ENCODE peak calls at places on chromosomes 4 and X, in nine cellular contexts. One of them, this sample, is unnamed.

GRCh38 chrX:40406330-40406859 is 174.4 kb upstream of the ATP6AP2 start:
- DNase-seq in GM23338: no peak
- DNase-seq in H9: no peak
- DNase-seq in cardiac muscle cell: no peak
- DNase-seq in right lobe of liver: no peak
- DNase-seq in upper lobe of right lung: no peak
- DNase-seq in thyroid gland: no peak
- DNase-seq in mammary epithelial cell: no peak
- DNase-seq in A673: no peak
- DNase-seq in this sample: no peak

GRCh38 chrX:120244735-120245498 is 5.7 kb upstream of the ZBTB33 start:
- DNase-seq in upper lobe of right lung: peak; percentile 81
- DNase-seq in H9: peak; percentile 75
- DNase-seq in right lobe of liver: peak; percentile 76
- DNase-seq in cardiac muscle cell: peak; percentile 89
- DNase-seq in thyroid gland: peak; percentile 82
- DNase-seq in mammary epithelial cell: peak; percentile 74
- DNase-seq in A673: peak; percentile 57
- DNase-seq in GM23338: peak; percentile 81
- DNase-seq in this sample: peak; percentile 80

GRCh38 chr4:87657525-87657924 is 7.4 kb downstream of the DMP1 start:
- DNase-seq in right lobe of liver: no peak
- DNase-seq in GM23338: no peak
- DNase-seq in cardiac muscle cell: peak; percentile 51
- DNase-seq in upper lobe of right lung: no peak
- DNase-seq in thyroid gland: no peak
- DNase-seq in H9: no peak
- DNase-seq in A673: peak; percentile 50
- DNase-seq in mammary epithelial cell: peak; percentile 62
- DNase-seq in this sample: no peak

GRCh38 chrX:25166145-25166544 is 150.4 kb upstream of the ARX start:
- DNase-seq in upper lobe of right lung: no peak
- DNase-seq in H9: no peak
- DNase-seq in cardiac muscle cell: no peak
- DNase-seq in mammary epithelial cell: no peak
- DNase-seq in A673: no peak
- DNase-seq in right lobe of liver: no peak
- DNase-seq in GM23338: no peak
- DNase-seq in thyroid gland: no peak
- DNase-seq in this sample: no peak

GRCh38 chr4:88219099-88219498 is 60.7 kb upstream of the ABCG2 start:
- DNase-seq in cardiac muscle cell: peak; percentile 73
- DNase-seq in mammary epithelial cell: peak; percentile 34
- DNase-seq in right lobe of liver: no peak
- DNase-seq in H9: no peak
- DNase-seq in upper lobe of right lung: no peak
- DNase-seq in thyroid gland: no peak
- DNase-seq in GM23338: peak; percentile 76
- DNase-seq in A673: peak; percentile 30
- DNase-seq in this sample: no peak

GRCh38 chr4:122584517-122584916 is 36.3 kb downstream of the IL21 start:
- DNase-seq in cardiac muscle cell: peak; percentile 84
- DNase-seq in mammary epithelial cell: peak; percentile 74
- DNase-seq in H9: no peak
- DNase-seq in upper lobe of right lung: no peak
- DNase-seq in GM23338: no peak
- DNase-seq in A673: no peak
- DNase-seq in thyroid gland: no peak
- DNase-seq in right lobe of liver: no peak
- DNase-seq in this sample: no peak

GRCh38 chr4:26484032-26484515 is 6.2 kb downstream of the CCKAR start:
- DNase-seq in right lobe of liver: no peak
- DNase-seq in cardiac muscle cell: peak; percentile 30
- DNase-seq in H9: no peak
- DNase-seq in thyroid gland: no peak
- DNase-seq in GM23338: no peak
- DNase-seq in A673: no peak
- DNase-seq in mammary epithelial cell: no peak
- DNase-seq in upper lobe of right lung: no peak
- DNase-seq in this sample: no peak

GRCh38 chrX:151713859-151714258 is 2.0 kb upstream of the FATE1 start:
- DNase-seq in thyroid gland: no peak
- DNase-seq in upper lobe of right lung: no peak
- DNase-seq in cardiac muscle cell: peak; percentile 18
- DNase-seq in H9: peak; percentile 55
- DNase-seq in A673: peak; percentile 26
- DNase-seq in mammary epithelial cell: peak; percentile 8
- DNase-seq in GM23338: peak; percentile 62
- DNase-seq in right lobe of liver: no peak
- DNase-seq in this sample: no peak

GRCh38 chr4:37246891-37247290 is 2.3 kb downstream of the NWD2 start:
- DNase-seq in mammary epithelial cell: no peak
- DNase-seq in GM23338: no peak
- DNase-seq in upper lobe of right lung: no peak
- DNase-seq in A673: no peak
- DNase-seq in thyroid gland: peak; percentile 55
- DNase-seq in right lobe of liver: no peak
- DNase-seq in cardiac muscle cell: no peak
- DNase-seq in H9: no peak
- DNase-seq in this sample: no peak

GRCh38 chr4:38647096-38647819 is 16.7 kb upstream of the KLF3 start:
- DNase-seq in H9: no peak
- DNase-seq in right lobe of liver: no peak
- DNase-seq in upper lobe of right lung: no peak
- DNase-seq in cardiac muscle cell: no peak
- DNase-seq in A673: no peak
- DNase-seq in GM23338: no peak
- DNase-seq in mammary epithelial cell: no peak
- DNase-seq in thyroid gland: no peak
- DNase-seq in this sample: no peak

GRCh38 chr4:91837608-91838029 is 466.1 kb upstream of the GRID2 start:
- DNase-seq in H9: no peak
- DNase-seq in thyroid gland: no peak
- DNase-seq in upper lobe of right lung: no peak
- DNase-seq in GM23338: no peak
- DNase-seq in mammary epithelial cell: peak; percentile 69
- DNase-seq in A673: no peak
- DNase-seq in right lobe of liver: no peak
- DNase-seq in cardiac muscle cell: peak; percentile 88
- DNase-seq in this sample: no peak

GRCh38 chr4:76716020-76716419 is 181.9 kb downstream of the SOWAHB start:
- DNase-seq in thyroid gland: no peak
- DNase-seq in A673: no peak
- DNase-seq in upper lobe of right lung: no peak
- DNase-seq in right lobe of liver: no peak
- DNase-seq in GM23338: no peak
- DNase-seq in mammary epithelial cell: no peak
- DNase-seq in H9: no peak
- DNase-seq in cardiac muscle cell: no peak
- DNase-seq in this sample: no peak

GRCh38 chrX:16765618-16766017 is 20.6 kb upstream of the TXLNG start:
- DNase-seq in GM23338: no peak
- DNase-seq in mammary epithelial cell: no peak
- DNase-seq in H9: no peak
- DNase-seq in cardiac muscle cell: no peak
- DNase-seq in A673: no peak
- DNase-seq in thyroid gland: no peak
- DNase-seq in upper lobe of right lung: no peak
- DNase-seq in right lobe of liver: no peak
- DNase-seq in this sample: no peak

GRCh38 chrX:13716905-13717304 is 17.5 kb downstream of the TRAPPC2 start:
- DNase-seq in H9: no peak
- DNase-seq in GM23338: peak; percentile 8
- DNase-seq in right lobe of liver: no peak
- DNase-seq in upper lobe of right lung: no peak
- DNase-seq in cardiac muscle cell: no peak
- DNase-seq in mammary epithelial cell: no peak
- DNase-seq in thyroid gland: no peak
- DNase-seq in A673: no peak
- DNase-seq in this sample: peak; percentile 54

GRCh38 chr4:133148690-133149363 is at the start of gene PCDH10:
- DNase-seq in H9: peak; percentile 97
- DNase-seq in right lobe of liver: peak; percentile 67
- DNase-seq in upper lobe of right lung: peak; percentile 90
- DNase-seq in thyroid gland: peak; percentile 89
- DNase-seq in cardiac muscle cell: peak; percentile 97
- DNase-seq in GM23338: peak; percentile 96
- DNase-seq in A673: peak; percentile 96
- DNase-seq in mammary epithelial cell: peak; percentile 77
- DNase-seq in this sample: no peak

GRCh38 chr4:86114563-86114962 is 245.3 kb downstream of the MAPK10 start:
- DNase-seq in right lobe of liver: no peak
- DNase-seq in thyroid gland: no peak
- DNase-seq in upper lobe of right lung: peak; percentile 47
- DNase-seq in mammary epithelial cell: no peak
- DNase-seq in A673: no peak
- DNase-seq in GM23338: no peak
- DNase-seq in cardiac muscle cell: no peak
- DNase-seq in H9: no peak
- DNase-seq in this sample: no peak

GRCh38 chr4:96946552-96946951 is 1106.7 kb downstream of the PDHA2 start:
- DNase-seq in right lobe of liver: no peak
- DNase-seq in thyroid gland: no peak
- DNase-seq in cardiac muscle cell: no peak
- DNase-seq in H9: no peak
- DNase-seq in GM23338: no peak
- DNase-seq in upper lobe of right lung: no peak
- DNase-seq in A673: no peak
- DNase-seq in mammary epithelial cell: no peak
- DNase-seq in this sample: no peak

GRCh38 chrX:150036181-150036580 is 97.9 kb upstream of the EOLA2 start:
- DNase-seq in GM23338: no peak
- DNase-seq in thyroid gland: peak; percentile 11
- DNase-seq in mammary epithelial cell: peak; percentile 44
- DNase-seq in cardiac muscle cell: peak; percentile 38
- DNase-seq in upper lobe of right lung: no peak
- DNase-seq in right lobe of liver: peak; percentile 54
- DNase-seq in A673: peak; percentile 23
- DNase-seq in H9: no peak
- DNase-seq in this sample: no peak
- H3K27ac ChIP-seq in GM23338: no peak overlapping the region
- H3K27ac ChIP-seq in thyroid gland: no peak overlapping the region
- H3K27ac ChIP-seq in mammary epithelial cell: peak overlapping the region; percentile 54
- H3K27ac ChIP-seq in cardiac muscle cell: no peak overlapping the region
- H3K27ac ChIP-seq in upper lobe of right lung: no peak overlapping the region
- H3K27ac ChIP-seq in right lobe of liver: peak overlapping the region; percentile 8
- H3K27ac ChIP-seq in A673: no peak overlapping the region
- H3K27ac ChIP-seq in H9: no peak overlapping the region
- H3K27ac ChIP-seq in this sample: no peak overlapping the region

GRCh38 chr4:145130130-145130529 is 32.0 kb downstream of the ABCE1 start:
- DNase-seq in right lobe of liver: no peak
- DNase-seq in GM23338: no peak
- DNase-seq in H9: no peak
- DNase-seq in cardiac muscle cell: no peak
- DNase-seq in upper lobe of right lung: no peak
- DNase-seq in thyroid gland: no peak
- DNase-seq in A673: no peak
- DNase-seq in mammary epithelial cell: no peak
- DNase-seq in this sample: no peak

GRCh38 chr4:145132521-145133098 is 34.5 kb downstream of the ABCE1 start:
- DNase-seq in A673: peak; percentile 10
- DNase-seq in upper lobe of right lung: no peak
- DNase-seq in H9: no peak
- DNase-seq in thyroid gland: no peak
- DNase-seq in GM23338: no peak
- DNase-seq in right lobe of liver: no peak
- DNase-seq in cardiac muscle cell: peak; percentile 39
- DNase-seq in mammary epithelial cell: no peak
- DNase-seq in this sample: no peak

GRCh38 chr4:145130788-145131398 is 32.8 kb downstream of the ABCE1 start:
- DNase-seq in cardiac muscle cell: peak; percentile 77
- DNase-seq in GM23338: no peak
- DNase-seq in right lobe of liver: no peak
- DNase-seq in mammary epithelial cell: peak; percentile 43
- DNase-seq in A673: no peak
- DNase-seq in H9: no peak
- DNase-seq in upper lobe of right lung: no peak
- DNase-seq in thyroid gland: peak; percentile 5
- DNase-seq in this sample: no peak

DNA sequence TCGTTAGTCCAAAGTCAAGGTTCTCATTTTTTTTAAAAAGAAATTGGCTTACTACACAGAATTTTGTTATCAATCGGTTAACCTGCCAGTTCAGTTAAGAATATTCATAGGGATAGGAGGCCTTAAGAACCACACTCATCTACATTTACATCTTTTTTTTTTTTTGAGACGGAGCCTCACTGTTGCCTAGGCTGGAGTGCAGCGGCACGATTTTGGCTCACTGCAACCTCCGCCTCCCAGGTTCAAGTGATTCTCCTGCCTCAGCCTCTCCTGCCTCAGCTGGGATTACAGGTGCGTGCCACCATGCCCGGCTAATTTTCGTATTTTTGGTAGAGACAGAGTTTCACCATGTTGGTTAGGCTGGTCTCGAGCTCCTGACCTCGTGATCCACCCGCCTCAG is 33.7 kb downstream of the ABCE1 start:
- DNase-seq in right lobe of liver: no peak
- DNase-seq in upper lobe of right lung: no peak
- DNase-seq in thyroid gland: no peak
- DNase-seq in GM23338: no peak
- DNase-seq in H9: no peak
- DNase-seq in cardiac muscle cell: no peak
- DNase-seq in A673: no peak
- DNase-seq in mammary epithelial cell: no peak
- DNase-seq in this sample: no peak
- H3K4me1 ChIP-seq in right lobe of liver: no peaks in the 10 kb centered on the region
- H3K4me1 ChIP-seq in upper lobe of right lung: peaks cover 3% of the 10 kb centered on the region
- H3K4me1 ChIP-seq in thyroid gland: no peaks in the 10 kb centered on the region
- H3K4me1 ChIP-seq in GM23338: no peaks in the 10 kb centered on the region
- H3K4me1 ChIP-seq in H9: no peaks in the 10 kb centered on the region
- H3K4me1 ChIP-seq in cardiac muscle cell: no peaks in the 10 kb centered on the region
- H3K4me1 ChIP-seq in A673: peaks cover 4% of the 10 kb centered on the region
- H3K4me1 ChIP-seq in mammary epithelial cell: peaks cover 2% of the 10 kb centered on the region
- H3K4me1 ChIP-seq in this sample: no peaks in the 10 kb centered on the region

GRCh38 chrX:148193759-148194158 is 212.6 kb downstream of the FMR1NB start:
- DNase-seq in A673: no peak
- DNase-seq in right lobe of liver: no peak
- DNase-seq in mammary epithelial cell: no peak
- DNase-seq in thyroid gland: no peak
- DNase-seq in cardiac muscle cell: no peak
- DNase-seq in upper lobe of right lung: no peak
- DNase-seq in GM23338: no peak
- DNase-seq in H9: no peak
- DNase-seq in this sample: no peak
- TF ChIP-seq CTCF in A673: no peak
- TF ChIP-seq CTCF in right lobe of liver: no peak
- TF ChIP-seq CTCF in mammary epithelial cell: no peak
- TF ChIP-seq CTCF in thyroid gland: no peak
- TF ChIP-seq CTCF in cardiac muscle cell: no peak
- TF ChIP-seq CTCF in upper lobe of right lung: no peak
- TF ChIP-seq CTCF in GM23338: no peak
- TF ChIP-seq CTCF in H9: no peak
- TF ChIP-seq CTCF in this sample: no peak

DNA sequence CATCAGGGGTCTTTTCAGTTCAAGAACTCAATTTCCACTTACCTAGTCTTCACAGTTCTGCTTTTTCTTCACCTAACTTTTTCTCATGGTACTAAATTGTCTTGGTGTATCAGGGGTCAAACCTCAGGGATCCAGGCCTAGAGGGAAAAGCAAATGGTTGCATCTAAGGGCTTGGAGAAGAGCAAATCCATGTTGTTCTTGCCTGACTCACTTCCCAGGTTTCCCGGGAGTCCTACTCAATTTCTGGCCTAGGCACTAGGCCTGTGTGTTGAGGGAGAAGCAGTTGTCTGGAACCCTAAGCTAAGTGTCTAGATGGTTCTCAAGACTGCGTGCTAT is 191.9 kb upstream of the STK26 start:
- DNase-seq in right lobe of liver: no peak
- DNase-seq in A673: no peak
- DNase-seq in GM23338: no peak
- DNase-seq in upper lobe of right lung: no peak
- DNase-seq in thyroid gland: no peak
- DNase-seq in H9: no peak
- DNase-seq in mammary epithelial cell: no peak
- DNase-seq in cardiac muscle cell: no peak
- DNase-seq in this sample: no peak
- H3K27ac ChIP-seq in right lobe of liver: no peak overlapping the region
- H3K27ac ChIP-seq in A673: peak overlapping the region; percentile 55
- H3K27ac ChIP-seq in GM23338: peak overlapping the region; percentile 95
- H3K27ac ChIP-seq in upper lobe of right lung: peak overlapping the region; percentile 65
- H3K27ac ChIP-seq in thyroid gland: no peak overlapping the region
- H3K27ac ChIP-seq in H9: peak overlapping the region; percentile 86
- H3K27ac ChIP-seq in mammary epithelial cell: no peak overlapping the region
- H3K27ac ChIP-seq in cardiac muscle cell: peak overlapping the region; percentile 94
- H3K27ac ChIP-seq in this sample: peak overlapping the region; percentile 0

This sample was measured in Peyer's patch.